ENCODE peak calls at places on chromosome 17, in five cellular contexts. D, Y, M, G and P are unnamed samples.

GRCh38 chr17:64016248-64016784 is 4.1 kb downstream of the ICAM2 start:
- DNase-seq in D (no peak), Y (no peak), M (no peak), G (no peak), P (no peak)

GRCh38 chr17:72422505-72423285 is 301.9 kb downstream of the SOX9 start:
- DNase-seq in D (no peak), Y (peak; percentile 97), M (peak; percentile 70), G (no peak), P (peak; percentile 59)

GRCh38 chr17:57226793-57227192 is 29.5 kb upstream of the MSI2 start:
- DNase-seq in D (no peak), Y (no peak), M (no peak), G (no peak), P (no peak)

GRCh38 chr17:77375917-77376651 is 235.3 kb downstream of the SEC14L1 start:
- DNase-seq in D (no peak), Y (no peak), M (peak; percentile 78), G (peak; percentile 70), P (peak; percentile 55)

GRCh38 chr17:72361892-72362291 is 241.1 kb downstream of the SOX9 start:
- DNase-seq in D (no peak), Y (no peak), M (no peak), G (no peak), P (no peak)

GRCh38 chr17:62666801-62667591 is 39.5 kb downstream of the MRC2 start:
- DNase-seq in D (peak; percentile 85), Y (no peak), M (no peak), G (no peak), P (no peak)

GRCh38 chr17:19010729-19011505 is 6.4 kb upstream of the FAM83G start:
- DNase-seq in D (no peak), Y (peak; percentile 85), M (no peak), G (no peak), P (peak; percentile 81)

GRCh38 chr17:74454197-74455024 is 12.0 kb upstream of the CD300A start:
- DNase-seq in D (peak; percentile 98), Y (no peak), M (peak; percentile 95), G (peak; percentile 42), P (peak; percentile 94)

GRCh38 chr17:17254026-17254425 is 17.1 kb upstream of the FLCN start:
- DNase-seq in D (no peak), Y (no peak), M (no peak), G (no peak), P (no peak)

GRCh38 chr17:550041-550398 is 164.6 kb downstream of the VPS53 start:
- DNase-seq in D (no peak), Y (peak; percentile 31), M (no peak), G (no peak), P (no peak)

GRCh38 chr17:55693244-55694216 is 29.1 kb downstream of the TMEM100 start:
- DNase-seq in D (no peak), Y (no peak), M (peak; percentile 77), G (peak; percentile 62), P (peak; percentile 19)

GRCh38 chr17:42563543-42563942 is 1.6 kb downstream of the COASY start:
- DNase-seq in D (no peak), Y (no peak), M (no peak), G (no peak), P (peak; percentile 40)

GRCh38 chr17:18037482-18037881 is 1.5 kb downstream of the ATPAF2 start:
- DNase-seq in D (no peak), Y (no peak), M (no peak), G (no peak), P (no peak)

GRCh38 chr17:34892864-34893263 is 68.4 kb downstream of the CCT6B start:
- DNase-seq in D (no peak), Y (peak; percentile 33), M (no peak), G (no peak), P (no peak)

GRCh38 chr17:48351916-48352332 is 78.1 kb downstream of the SKAP1 start:
- DNase-seq in D (no peak), Y (peak; percentile 52), M (no peak), G (no peak), P (no peak)

GRCh38 chr17:79612468-79613194 is 1.8 kb upstream of the RBFOX3 start:
- DNase-seq in D (peak; percentile 86), Y (peak; percentile 92), M (peak; percentile 85), G (no peak), P (peak; percentile 58)

GRCh38 chr17:76079577-76080206 is 710 bp downstream of the ZACN start:
- DNase-seq in D (no peak), Y (no peak), M (no peak), G (no peak), P (no peak)

GRCh38 chr17:34760931-34761500 is 181.6 kb downstream of the TMEM132E start:
- DNase-seq in D (no peak), Y (no peak), M (peak; percentile 47), G (no peak), P (no peak)

GRCh38 chr17:77924757-77925336 is 33.7 kb upstream of the TNRC6C start:
- DNase-seq in D (no peak), Y (no peak), M (peak; percentile 58), G (peak; percentile 48), P (no peak)

GRCh38 chr17:72378414-72379395 is 257.9 kb downstream of the SOX9 start:
- DNase-seq in D (peak; percentile 67), Y (no peak), M (no peak), G (no peak), P (no peak)

GRCh38 chr17:10249271-10250010 is 51.0 kb upstream of the GAS7 start:
- DNase-seq in D (no peak), Y (no peak), M (no peak), G (no peak), P (no peak)

GRCh38 chr17:62616993-62617893 is 10.2 kb upstream of the MRC2 start:
- DNase-seq in D (no peak), Y (no peak), M (no peak), G (no peak), P (no peak)

GRCh38 chr17:78736526-78737079 is 45.5 kb downstream of the CYTH1 start:
- DNase-seq in D (peak; percentile 39), Y (peak; percentile 92), M (peak; percentile 80), G (no peak), P (peak; percentile 94)

GRCh38 chr17:77478899-77479298 is 338.1 kb downstream of the SEC14L1 start:
- DNase-seq in D (no peak), Y (no peak), M (peak; percentile 87), G (no peak), P (no peak)

GRCh38 chr17:11935734-11936406 is 61.4 kb downstream of the ZNF18 start:
- DNase-seq in D (no peak), Y (peak; percentile 72), M (no peak), G (no peak), P (peak; percentile 67)

GRCh38 chr17:43468746-43469544 is 14.8 kb upstream of the DHX8 start:
- DNase-seq in D (no peak), Y (peak; percentile 73), M (no peak), G (no peak), P (no peak)

GRCh38 chr17:37752482-37752881 is 7.6 kb upstream of the HNF1B start:
- DNase-seq in D (no peak), Y (peak; percentile 85), M (no peak), G (no peak), P (no peak)

GRCh38 chr17:9016941-9017552 is 4.3 kb upstream of the NTN1 start:
- DNase-seq in D (no peak), Y (no peak), M (peak; percentile 13), G (no peak), P (no peak)

GRCh38 chr17:35700157-35700556 is 31.3 kb upstream of the RASL10B start:
- DNase-seq in D (no peak), Y (no peak), M (no peak), G (no peak), P (no peak)

GRCh38 chr17:17872468-17873345 is 35.9 kb upstream of the SREBF1 start:
- DNase-seq in D (peak; percentile 42), Y (no peak), M (no peak), G (no peak), P (no peak)

GRCh38 chr17:42184717-42185496 is at the start of gene HCRT:
- DNase-seq in D (no peak), Y (no peak), M (no peak), G (no peak), P (no peak)

GRCh38 chr17:42632949-42633444 is 23.5 kb downstream of the TUBG1 start:
- DNase-seq in D (no peak), Y (no peak), M (no peak), G (no peak), P (no peak)

GRCh38 chr17:20996724-20997615 is 45.8 kb downstream of the USP22 start:
- DNase-seq in D (no peak), Y (no peak), M (peak; percentile 52), G (no peak), P (peak; percentile 1)

GRCh38 chr17:76107507-76107906 is 3.9 kb upstream of the EXOC7 start:
- DNase-seq in D (no peak), Y (peak; percentile 42), M (no peak), G (no peak), P (no peak)

GRCh38 chr17:82594571-82594970 is 53.7 kb downstream of the WDR45B start:
- DNase-seq in D (no peak), Y (no peak), M (no peak), G (no peak), P (no peak)

GRCh38 chr17:82590881-82591539 is 57.2 kb downstream of the WDR45B start:
- DNase-seq in D (no peak), Y (no peak), M (no peak), G (no peak), P (no peak)

GRCh38 chr17:82592289-82592683 is 56.0 kb downstream of the WDR45B start:
- DNase-seq in D (no peak), Y (no peak), M (no peak), G (peak; percentile 34), P (peak; percentile 50)

GRCh38 chr17:82593590-82594087 is 54.6 kb downstream of the WDR45B start:
- DNase-seq in D (peak; percentile 82), Y (no peak), M (no peak), G (peak; percentile 47), P (peak; percentile 23)

GRCh38 chr17:82592751-82593589 is 55.3 kb downstream of the WDR45B start:
- DNase-seq in D (peak; percentile 89), Y (peak; percentile 81), M (peak; percentile 91), G (peak; percentile 83), P (peak; percentile 76)
- TF ChIP-seq EP300 in D (no peak), Y (peak; percentile 17), M (no peak), G (no peak), P (no peak)

GRCh38 chr17:39799395-39799794 is 61.7 kb downstream of the GRB7 start:
- DNase-seq in D (no peak), Y (no peak), M (no peak), G (no peak), P (no peak)

GRCh38 chr17:39801055-39801454 is 63.1 kb downstream of the IKZF3 start:
- DNase-seq in D (no peak), Y (no peak), M (no peak), G (no peak), P (no peak)

GRCh38 chr17:39804839-39805238 is 59.3 kb downstream of the IKZF3 start:
- DNase-seq in D (no peak), Y (no peak), M (no peak), G (no peak), P (no peak)

GRCh38 chr17:39800540-39800939 is 62.8 kb downstream of the GRB7 start:
- DNase-seq in D (no peak), Y (no peak), M (no peak), G (no peak), P (peak; percentile 17)
- TF ChIP-seq EP300 in D (no peak), Y (no peak), M (no peak), G (no peak), P (no peak)

GRCh38 chr17:6570731-6571465 is 14.5 kb upstream of the PITPNM3 start:
- DNase-seq in D (peak; percentile 61), Y (no peak), M (no peak), G (no peak), P (no peak)
- TF ChIP-seq EP300 in D (no peak), Y (no peak), M (peak; percentile 48), G (no peak), P (no peak)

GRCh38 chr17:81034168-81034777 is 678 bp upstream of the BAIAP2 start:
- DNase-seq in D (no peak), Y (no peak), M (no peak), G (no peak), P (no peak)
- TF ChIP-seq EP300 in D (no peak), Y (no peak), M (no peak), G (no peak), P (no peak)